ENCODE peak calls at places on chromosomes 1 and 21, in four cellular contexts. V is HepG2, O is fibroblast of lung, K is body of pancreas. R is an unnamed sample.

GRCh38 chr1:99548924-99549605 is 96.8 kb upstream of the PALMD start:
- DNase-seq in V (no peak), O (peak; percentile 69), K (peak; percentile 52), R (no peak)

GRCh38 chr1:200279810-200280411 is 129.9 kb downstream of the ZNF281 start:
- DNase-seq in V (peak; percentile 64), O (peak; percentile 47), K (peak; percentile 65), R (peak; percentile 76)

GRCh38 chr1:207798847-207799246 is 47.0 kb downstream of the CD46 start:
- DNase-seq in V (no peak), O (peak; percentile 45), K (no peak), R (no peak)

GRCh38 chr1:91889717-91890459 is 3.9 kb upstream of the TGFBR3 start:
- DNase-seq in V (peak; percentile 32), O (peak; percentile 53), K (no peak), R (peak; percentile 59)

GRCh38 chr1:84078108-84078823 is 65.8 kb upstream of the PRKACB start:
- DNase-seq in V (no peak), O (peak; percentile 48), K (peak; percentile 9), R (no peak)

GRCh38 chr1:115229016-115229415 is 109.0 kb downstream of the NGF start:
- DNase-seq in V (no peak), O (no peak), K (no peak), R (no peak)

GRCh38 chr1:217881131-217881543 is 250.0 kb downstream of the SPATA17 start:
- DNase-seq in V (no peak), O (peak; percentile 59), K (no peak), R (no peak)

GRCh38 chr1:232555581-232556189 is 74.2 kb downstream of the SIPA1L2 start:
- DNase-seq in V (no peak), O (peak; percentile 52), K (no peak), R (no peak)

GRCh38 chr1:177306981-177307380 is 136.2 kb downstream of the BRINP2 start:
- DNase-seq in V (no peak), O (peak; percentile 12), K (no peak), R (no peak)

GRCh38 chr1:118304722-118305344 is 119.8 kb upstream of the SPAG17 start:
- DNase-seq in V (no peak), O (peak; percentile 18), K (no peak), R (no peak)

GRCh38 chr1:203525685-203526084 is 31.7 kb downstream of the OPTC start:
- DNase-seq in V (no peak), O (no peak), K (no peak), R (no peak)

GRCh38 chr1:91745649-91746383 is 140.1 kb downstream of the TGFBR3 start:
- DNase-seq in V (no peak), O (no peak), K (no peak), R (no peak)

GRCh38 chr1:160081261-160081936 is at the start of gene KCNJ9:
- DNase-seq in V (no peak), O (peak; percentile 37), K (no peak), R (no peak)

GRCh38 chr1:33576821-33577599 is 104.6 kb downstream of the ZSCAN20 start:
- DNase-seq in V (no peak), O (no peak), K (no peak), R (no peak)

GRCh38 chr1:192974701-192975100 is 84.5 kb downstream of the UCHL5 start:
- DNase-seq in V (no peak), O (peak; percentile 45), K (no peak), R (peak; percentile 7)

GRCh38 chr1:6414443-6414844 is 5.3 kb downstream of the HES2 start:
- DNase-seq in V (peak; percentile 49), O (peak; percentile 58), K (peak; percentile 33), R (peak; percentile 59)

GRCh38 chr1:85850238-85850637 is 142.0 kb upstream of the ZNHIT6 start:
- DNase-seq in V (peak; percentile 1), O (peak; percentile 96), K (no peak), R (peak; percentile 15)

GRCh38 chr1:195721210-195721971 is 886.8 kb downstream of the KCNT2 start:
- DNase-seq in V (no peak), O (no peak), K (no peak), R (peak; percentile 12)

GRCh38 chr1:76374111-76374510 is 299.6 kb downstream of the ST6GALNAC3 start:
- DNase-seq in V (no peak), O (no peak), K (no peak), R (no peak)

GRCh38 chr1:192272732-192273131 is 44.1 kb upstream of the RGS21 start:
- DNase-seq in V (no peak), O (no peak), K (no peak), R (no peak)

GRCh38 chr1:89633745-89634625 is 1.1 kb downstream of the LRRC8C start:
- DNase-seq in V (no peak), O (peak; percentile 47), K (no peak), R (peak; percentile 24)

GRCh38 chr1:94927405-94928175 is 680 bp upstream of the CNN3 start:
- DNase-seq in V (peak; percentile 59), O (peak; percentile 71), K (peak; percentile 57), R (no peak)

GRCh38 chr1:207097871-207098324 is 6.1 kb upstream of the C4BPA start:
- DNase-seq in V (no peak), O (no peak), K (no peak), R (no peak)

GRCh38 chr1:5994713-5995621 is 2.7 kb upstream of the NPHP4 start:
- DNase-seq in V (no peak), O (no peak), K (no peak), R (no peak)

GRCh38 chr1:96313216-96313615 is 408.4 kb upstream of the PTBP2 start:
- DNase-seq in V (no peak), O (peak; percentile 91), K (no peak), R (no peak)

GRCh38 chr1:84689514-84690396 is 506 bp downstream of the SSX2IP start:
- DNase-seq in V (peak; percentile 35), O (peak; percentile 44), K (peak; percentile 55), R (peak; percentile 55)

DNA sequence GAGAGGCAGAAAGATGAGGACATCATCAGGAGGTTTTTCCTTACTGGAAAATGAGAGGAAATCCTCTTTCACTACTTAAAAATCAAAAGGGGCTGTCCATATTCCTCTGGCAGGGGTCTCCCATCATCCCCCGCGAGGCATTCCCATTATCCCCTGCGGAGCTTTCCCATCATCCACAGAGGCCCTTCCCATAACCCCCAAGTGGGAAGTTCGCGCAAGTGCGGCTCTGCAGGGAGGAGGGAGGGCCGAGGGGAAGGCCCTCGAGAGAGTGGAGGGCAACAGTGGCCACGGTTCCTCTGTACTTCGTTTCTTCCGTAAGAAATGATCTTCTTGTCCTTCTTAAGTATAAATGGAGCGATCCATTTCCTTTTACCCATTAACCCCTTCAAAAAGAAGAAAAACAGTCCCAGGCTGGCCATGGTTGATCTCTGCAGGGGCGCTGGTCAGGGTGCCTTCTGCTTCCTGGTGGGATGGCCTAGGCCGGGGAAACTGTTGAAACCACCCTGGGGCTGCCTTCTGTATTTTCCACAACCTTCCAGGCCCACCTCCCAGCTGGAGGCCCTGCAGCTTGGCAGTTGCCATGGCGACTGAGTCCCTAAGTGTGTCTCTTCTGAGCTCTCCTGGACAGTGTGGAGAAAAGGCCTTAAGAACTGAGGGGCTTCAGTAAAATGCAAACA is 3.5 kb upstream of the RSPH1 start:
- DNase-seq in V (no peak), O (no peak), K (no peak), R (no peak)
- TF ChIP-seq CTCF in V (no peak), O (no peak), K (no peak), R (no peak)

DNA sequence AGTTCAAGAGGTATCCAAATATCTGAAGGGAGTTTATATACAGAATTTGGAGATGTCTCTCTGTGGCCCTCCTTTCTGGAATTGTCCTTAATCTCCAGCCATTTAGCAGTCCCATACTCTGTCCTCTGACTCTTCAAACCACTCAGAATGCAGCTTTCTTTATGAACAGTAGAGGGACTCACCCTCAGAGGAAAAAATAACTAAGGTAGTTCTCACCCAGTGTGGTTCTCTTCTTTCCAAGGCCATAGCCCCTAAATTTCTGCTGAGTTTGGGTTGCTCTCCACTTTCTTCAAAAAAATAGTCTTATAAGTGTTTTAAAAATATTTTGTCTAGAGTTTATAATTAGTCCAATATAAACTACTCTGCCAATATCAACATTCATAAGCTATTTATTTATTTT is 369.7 kb downstream of the MATN1 start:
- DNase-seq in V (no peak), O (peak; percentile 10), K (no peak), R (no peak)
- TF ChIP-seq CTCF in V (peak; percentile 17), O (no peak), K (no peak), R (no peak)

GRCh38 chr1:212073490-212073889 is 37.9 kb downstream of the DTL start:
- DNase-seq in V (no peak), O (no peak), K (no peak), R (no peak)
- TF ChIP-seq CTCF in V (no peak), O (peak; percentile 2), K (no peak), R (no peak)

DNA sequence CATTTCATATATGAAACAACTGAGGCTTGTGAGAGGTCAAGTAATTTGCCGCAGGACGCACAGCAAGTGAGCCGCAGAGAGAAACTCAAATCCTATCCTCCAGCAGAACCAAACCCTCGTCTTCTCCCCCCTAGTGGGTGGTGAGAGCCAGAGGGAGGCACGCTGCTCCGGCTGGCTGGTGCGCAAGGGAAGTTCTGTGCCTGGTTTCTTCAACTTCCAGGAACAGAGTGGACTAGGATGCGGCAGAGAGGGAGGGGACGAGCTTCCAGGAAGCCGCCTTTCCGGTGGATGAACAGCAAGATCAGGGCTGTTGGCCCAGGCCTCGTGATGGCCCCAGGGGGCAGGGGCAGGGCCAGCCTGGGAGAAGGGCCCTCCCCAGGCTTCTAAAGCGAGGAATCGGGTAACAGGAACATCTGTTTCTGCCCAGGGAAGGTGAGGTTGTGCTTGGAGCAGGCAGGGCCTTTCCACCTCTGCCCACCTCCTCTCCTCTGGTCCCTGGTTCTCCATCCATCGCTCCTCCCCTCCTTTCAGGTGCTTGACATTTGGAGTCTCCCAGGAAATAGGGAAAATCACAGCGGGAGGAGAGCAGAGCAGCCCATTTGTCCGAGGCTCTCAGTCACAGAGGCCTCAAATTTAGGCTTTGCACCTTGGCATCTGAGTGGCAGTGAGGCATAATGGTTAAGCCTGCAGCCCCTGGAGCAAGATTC is 16.8 kb upstream of the PDIK1L start:
- DNase-seq in V (no peak), O (no peak), K (peak; percentile 33), R (no peak)
- TF ChIP-seq CTCF in V (no peak), O (peak; percentile 16), K (no peak), R (no peak)

R was measured in Calu3.